ENCODE peak calls at places on chromosomes 2 and 18, in six cellular contexts. R is NCI-H1105 treated with DMSO at 0.1 percent for 48 hours, X is prostate gland, W is Karpas-422, E is smooth muscle cell of the brain vasculature, O is H54. F is an unnamed sample.

GRCh38 chr2:224666951-224667553 is 49.1 kb downstream of the CCDC195 start:
- DNase-seq in R (peak), O (no peak), X (no peak), E (no peak), W (peak), F (no peak)

GRCh38 chr2:9165625-9166024 is 41.0 kb upstream of the ASAP2 start:
- DNase-seq in E (no peak), X (no peak), W (no peak), O (peak), R (no peak), F (no peak)

GRCh38 chr18:68694316-68694715 is 20.6 kb downstream of the TMX3 start:
- DNase-seq in E (no peak), R (no peak), W (no peak), O (no peak), X (no peak), F (no peak)

GRCh38 chr2:209636066-209636465 is 135.6 kb upstream of the UNC80 start:
- DNase-seq in W (no peak), E (no peak), O (no peak), X (no peak), R (no peak), F (no peak)

GRCh38 chr2:101983486-101983885 is 8.3 kb upstream of the IL1R2 start:
- DNase-seq in O (no peak), W (no peak), E (no peak), R (peak), X (peak), F (no peak)

GRCh38 chr2:85852979-85853498 is 35.8 kb downstream of the ST3GAL5 start:
- DNase-seq in X (no peak), R (no peak), W (peak), O (no peak), E (no peak), F (no peak)

GRCh38 chr2:3127279-3127690 is 250.3 kb downstream of the EIPR1 start:
- DNase-seq in O (no peak), E (no peak), X (no peak), R (no peak), W (no peak), F (no peak)

GRCh38 chr2:190532581-190532980 is 1.9 kb downstream of the NEMP2 start:
- DNase-seq in R (no peak), W (no peak), O (no peak), E (no peak), X (no peak), F (no peak)

GRCh38 chr2:134290363-134290762 is 36.5 kb downstream of the MGAT5 start:
- DNase-seq in W (peak), X (no peak), O (no peak), R (no peak), E (no peak), F (no peak)

GRCh38 chr2:41847744-41848441 is 199.9 kb upstream of the PKDCC start:
- DNase-seq in E (no peak), X (peak), R (no peak), O (no peak), W (peak), F (no peak)

GRCh38 chr2:218041302-218042165 is 27.5 kb upstream of the RUFY4 start:
- DNase-seq in R (no peak), E (no peak), O (no peak), X (no peak), W (no peak), F (no peak)

GRCh38 chr2:238097201-238097987 is 2.7 kb upstream of the ESPNL start:
- DNase-seq in R (no peak), E (no peak), X (no peak), O (no peak), W (no peak), F (no peak)

GRCh38 chr18:37242091-37242490 is 323.5 kb downstream of the CELF4 start:
- DNase-seq in W (no peak), E (no peak), O (no peak), X (no peak), R (no peak), F (no peak)

GRCh38 chr2:46333912-46334311 is 36.7 kb downstream of the EPAS1 start:
- DNase-seq in E (no peak), X (no peak), W (no peak), O (no peak), R (no peak), F (peak)

GRCh38 chr18:47284691-47285370 is 33.4 kb upstream of the SKOR2 start:
- DNase-seq in E (no peak), W (peak), R (no peak), O (no peak), X (no peak), F (no peak)

GRCh38 chr18:27845897-27846296 is 331.0 kb downstream of the CDH2 start:
- DNase-seq in E (no peak), X (no peak), W (no peak), O (no peak), R (no peak), F (no peak)

GRCh38 chr18:36179562-36180334 is 7.5 kb upstream of the MOCOS start:
- DNase-seq in X (peak), R (no peak), E (peak), W (peak), O (no peak), F (no peak)

GRCh38 chr2:216051350-216051749 is 30.3 kb downstream of the PECR start:
- DNase-seq in R (no peak), W (no peak), O (no peak), X (no peak), E (no peak), F (no peak)

GRCh38 chr2:238972146-238972445 is 124.2 kb downstream of the TWIST2 start:
- DNase-seq in W (no peak), X (no peak), E (no peak), R (no peak), O (no peak), F (no peak)

GRCh38 chr2:8821276-8822217 is 15.9 kb downstream of the KIDINS220 start:
- DNase-seq in X (peak), R (no peak), E (no peak), W (no peak), O (no peak), F (no peak)

GRCh38 chr2:168686485-168687191 is 115.8 kb upstream of the NOSTRIN start:
- DNase-seq in O (peak), E (no peak), R (no peak), W (no peak), X (no peak), F (no peak)

GRCh38 chr2:204024503-204024902 is 87.9 kb downstream of the ICOS start:
- DNase-seq in R (peak), E (peak), X (peak), O (no peak), W (peak), F (peak)

GRCh38 chr2:16653799-16654198 is 11.8 kb downstream of the CYRIA start:
- DNase-seq in E (no peak), X (no peak), W (no peak), O (no peak), R (no peak), F (no peak)

F was measured in A549.